ENCODE peak calls at places on chromosome 20, in four cellular contexts. B is GM12891; Y is psoas muscle; V is naive thymus-derived CD8-positive, alpha-beta T cell. D is an unnamed sample.
A peak's percentile ranks its signal among the peaks of the same experiment; 100 is the strongest.

GRCh38 chr20:63102720-63103375 is 96.1 kb upstream of the BHLHE23 start:
- DNase-seq in Y (peak; percentile 38), B (peak; percentile 66), V (peak; percentile 64), D (no peak)

GRCh38 chr20:3515379-3516175 is 44.8 kb downstream of the ATRN start:
- DNase-seq in Y (no peak), V (no peak), B (no peak), D (no peak)

GRCh38 chr20:40650707-40651106 is 38.3 kb downstream of the MAFB start:
- DNase-seq in V (no peak), B (no peak), Y (no peak), D (no peak)

GRCh38 chr20:58930496-58930895 is 50.6 kb upstream of the NELFCD start:
- DNase-seq in V (no peak), B (no peak), Y (no peak), D (no peak)

GRCh38 chr20:17969276-17969883 is 562 bp downstream of the MGME1 start:
- DNase-seq in V (no peak), B (no peak), Y (peak; percentile 40), D (no peak)

GRCh38 chr20:32636821-32637220 is 36.9 kb downstream of the C20orf203 start:
- DNase-seq in V (no peak), B (no peak), Y (no peak), D (no peak)

GRCh38 chr20:1734269-1734858 is 76.8 kb upstream of the SIRPG start:
- DNase-seq in B (no peak), Y (no peak), V (no peak), D (no peak)

GRCh38 chr20:50374541-50375078 is 135.6 kb upstream of the PTPN1 start:
- DNase-seq in V (no peak), B (no peak), Y (no peak), D (no peak)

GRCh38 chr20:59571591-59572314 is 32.6 kb upstream of the PHACTR3 start:
- DNase-seq in V (peak; percentile 44), B (peak; percentile 74), Y (peak; percentile 46), D (no peak)

GRCh38 chr20:47875302-47876025 is 90.2 kb upstream of the SULF2 start:
- DNase-seq in B (no peak), Y (no peak), V (no peak), D (no peak)

GRCh38 chr20:57928181-57928967 is 218.6 kb upstream of the PMEPA1 start:
- DNase-seq in B (no peak), Y (no peak), V (no peak), D (no peak)

GRCh38 chr20:62898093-62898964 is 28.0 kb downstream of the DIDO1 start:
- DNase-seq in V (no peak), Y (no peak), B (no peak), D (no peak)

GRCh38 chr20:48066256-48066655 is 281.0 kb upstream of the SULF2 start:
- DNase-seq in V (no peak), Y (no peak), B (no peak), D (no peak)

GRCh38 chr20:1150968-1151367 is 32.6 kb downstream of the PSMF1 start:
- DNase-seq in V (no peak), B (no peak), Y (no peak), D (no peak)

GRCh38 chr20:57707320-57707719 is 2.5 kb downstream of the PMEPA1 start:
- DNase-seq in Y (no peak), B (no peak), V (no peak), D (no peak)

GRCh38 chr20:58989196-58989595 is 8.1 kb downstream of the NELFCD start:
- DNase-seq in B (no peak), Y (no peak), V (no peak), D (no peak)

GRCh38 chr20:34970193-34971037 is 14.7 kb downstream of the MYH7B start:
- DNase-seq in Y (no peak), B (no peak), V (no peak), D (no peak)

D was measured in GM12864.